ENCODE peak calls at places on chromosomes 16 and 17, in eight cellular contexts. S is heart right ventricle; I is mucosa of descending colon; X is CD8-positive, alpha-beta T cell; H is mesenchymal stem cell; Z is cardiac muscle cell; P is GM23248; M is trophoblast cell. W is an unnamed sample.

GRCh38 chr17:17403899-17404576 is 72.8 kb upstream of the MED9 start:
- DNase-seq in X (peak; percentile 88), H (no peak), I (peak; percentile 49), P (no peak), M (no peak), S (no peak), Z (no peak), W (no peak)

GRCh38 chr17:80790981-80791742 is 200.5 kb upstream of the CHMP6 start:
- DNase-seq in P (peak; percentile 24), H (peak; percentile 36), X (no peak), S (no peak), Z (no peak), M (no peak), I (no peak), W (no peak)

GRCh38 chr16:68590201-68590994 is 51.3 kb downstream of the ZFP90 start:
- DNase-seq in H (peak; percentile 14), X (peak; percentile 66), I (peak; percentile 75), S (no peak), Z (peak; percentile 83), P (peak; percentile 82), M (peak; percentile 50), W (peak; percentile 71)

GRCh38 chr17:38750312-38751121 is 2.0 kb upstream of the PSMB3 start:
- DNase-seq in M (peak; percentile 47), Z (no peak), I (peak; percentile 50), H (peak; percentile 53), S (no peak), P (peak; percentile 43), X (no peak), W (no peak)

GRCh38 chr16:8967437-8967821 is 3.7 kb upstream of the USP7 start:
- DNase-seq in Z (no peak), S (no peak), P (no peak), X (no peak), H (no peak), I (no peak), M (no peak), W (no peak)

GRCh38 chr17:6096201-6097004 is 26.2 kb downstream of the WSCD1 start:
- DNase-seq in I (no peak), H (no peak), S (no peak), X (no peak), M (no peak), P (no peak), Z (no peak), W (no peak)

GRCh38 chr17:7262192-7263070 is at the start of gene CLDN7:
- DNase-seq in X (no peak), Z (no peak), M (peak; percentile 82), P (no peak), S (no peak), H (no peak), I (peak; percentile 96), W (no peak)

GRCh38 chr17:80774643-80775281 is 216.9 kb upstream of the CHMP6 start:
- DNase-seq in P (no peak), X (peak; percentile 66), S (no peak), M (no peak), I (no peak), H (no peak), Z (no peak), W (no peak)

GRCh38 chr16:63442246-63442645 is 1406.0 kb upstream of the CDH8 start:
- DNase-seq in Z (no peak), I (no peak), X (no peak), M (no peak), P (no peak), H (no peak), S (peak; percentile 13), W (no peak)

GRCh38 chr17:31690118-31690517 is 168.9 kb downstream of the COPRS start:
- DNase-seq in S (no peak), M (peak; percentile 88), H (peak; percentile 92), I (no peak), P (peak; percentile 21), Z (no peak), X (no peak), W (peak; percentile 85)

GRCh38 chr17:58172369-58173071 is 5.7 kb downstream of the OR4D2 start:
- DNase-seq in P (peak; percentile 26), M (no peak), H (peak; percentile 10), S (no peak), Z (peak; percentile 15), I (no peak), X (peak; percentile 70), W (no peak)

GRCh38 chr17:18093616-18094408 is 6.1 kb downstream of the DRG2 start:
- DNase-seq in I (no peak), P (peak; percentile 89), M (no peak), S (peak; percentile 50), H (peak; percentile 91), Z (peak; percentile 47), X (no peak), W (peak; percentile 70)

GRCh38 chr17:31803494-31804213 is 55.4 kb downstream of the COPRS start:
- DNase-seq in P (no peak), X (no peak), Z (no peak), I (peak; percentile 29), M (peak; percentile 35), S (no peak), H (peak; percentile 44), W (no peak)

GRCh38 chr16:56616608-56617211 is 8.3 kb downstream of the MT2A start:
- DNase-seq in Z (no peak), H (no peak), M (no peak), S (no peak), P (no peak), I (no peak), X (no peak), W (no peak)

GRCh38 chr16:27920391-27920891 is 143.1 kb downstream of the GSG1L start:
- DNase-seq in P (peak; percentile 15), S (no peak), X (no peak), M (peak; percentile 71), Z (peak; percentile 2), H (no peak), I (no peak), W (no peak)

GRCh38 chr17:72822358-72823023 is 270.0 kb downstream of the SLC39A11 start:
- DNase-seq in X (no peak), M (no peak), H (no peak), P (no peak), S (no peak), I (no peak), Z (no peak), W (no peak)

GRCh38 chr16:87278191-87279093 is 38.8 kb downstream of the C16orf95 start:
- DNase-seq in X (no peak), S (peak; percentile 72), M (peak; percentile 64), P (peak; percentile 88), H (peak; percentile 70), I (peak; percentile 82), Z (peak; percentile 86), W (peak; percentile 73)

DNA sequence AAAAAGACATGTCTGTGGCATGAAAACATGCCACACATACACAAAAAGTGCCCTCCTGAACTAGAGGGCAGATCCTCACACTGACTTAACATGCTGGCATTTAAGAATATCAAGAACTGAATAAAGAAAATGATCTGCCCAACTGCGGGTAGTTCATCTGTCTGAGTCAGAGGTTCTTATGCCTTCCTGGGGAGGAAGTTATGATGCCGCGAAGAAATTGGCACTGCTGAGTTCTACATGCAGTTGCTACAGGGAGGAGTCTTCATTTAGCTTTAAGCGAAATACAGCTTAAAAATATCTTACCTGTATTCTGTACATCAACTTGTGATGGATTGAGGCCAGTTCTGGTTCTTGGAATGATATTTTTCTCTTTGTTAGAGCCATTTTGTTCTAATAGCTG is 6.3 kb downstream of the ALDH3A2 start:
- DNase-seq in M (no peak), S (no peak), P (peak; percentile 2), H (no peak), Z (no peak), I (no peak), X (no peak), W (no peak)
- H3K9me3 ChIP-seq in M (peaks cover 7% of the 10 kb centered on the region), S (peaks cover 4% of the 10 kb centered on the region), P (no peaks in the 10 kb centered on the region), H (no peaks in the 10 kb centered on the region), Z (no peaks in the 10 kb centered on the region), I (no peaks in the 10 kb centered on the region), X (no peaks in the 10 kb centered on the region), W (no peaks in the 10 kb centered on the region)

DNA sequence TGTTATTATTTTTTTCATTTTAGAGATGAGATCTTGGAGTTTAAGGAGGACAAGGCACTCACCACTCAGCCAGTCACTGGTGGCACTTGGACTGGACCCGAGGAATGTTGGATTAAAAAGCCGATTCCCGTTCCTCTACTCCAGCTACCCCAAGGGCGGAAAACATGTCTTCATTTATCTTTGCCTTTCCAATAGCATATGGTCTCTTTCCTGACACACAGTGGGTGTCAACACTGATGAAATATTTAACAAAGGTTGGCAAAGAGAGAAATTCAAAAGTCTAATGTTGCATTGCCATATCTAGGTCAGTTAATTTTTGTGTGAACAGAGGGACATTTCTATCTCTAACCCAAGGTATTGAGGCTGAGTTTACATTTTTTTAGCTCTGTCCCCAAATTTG is 459.7 kb downstream of the RBFOX1 start:
- DNase-seq in P (no peak), H (no peak), S (no peak), X (no peak), Z (no peak), I (no peak), M (no peak), W (no peak)
- H3K9me3 ChIP-seq in P (no peaks in the 10 kb centered on the region), H (peaks cover 6% of the 10 kb centered on the region), S (no peaks in the 10 kb centered on the region), X (no peaks in the 10 kb centered on the region), Z (no peaks in the 10 kb centered on the region), I (no peaks in the 10 kb centered on the region), M (no peaks in the 10 kb centered on the region), W (peaks cover 3% of the 10 kb centered on the region)

GRCh38 chr16:85847681-85848601 is 48.4 kb downstream of the COX4I1 start:
- DNase-seq in H (no peak), I (peak; percentile 34), X (no peak), M (no peak), Z (no peak), P (no peak), S (no peak), W (no peak)

GRCh38 chr16:85846461-85846860 is 47.0 kb downstream of the COX4I1 start:
- DNase-seq in P (no peak), S (no peak), M (no peak), I (no peak), Z (no peak), H (no peak), X (no peak), W (no peak)

GRCh38 chr16:85845276-85845675 is 45.8 kb downstream of the COX4I1 start:
- DNase-seq in Z (no peak), X (no peak), H (no peak), I (peak; percentile 22), P (no peak), M (peak; percentile 40), S (no peak), W (no peak)

GRCh38 chr16:85844786-85845185 is 45.3 kb downstream of the COX4I1 start:
- DNase-seq in X (no peak), I (peak; percentile 25), M (no peak), S (no peak), Z (peak; percentile 47), P (no peak), H (peak; percentile 12), W (no peak)

DNA sequence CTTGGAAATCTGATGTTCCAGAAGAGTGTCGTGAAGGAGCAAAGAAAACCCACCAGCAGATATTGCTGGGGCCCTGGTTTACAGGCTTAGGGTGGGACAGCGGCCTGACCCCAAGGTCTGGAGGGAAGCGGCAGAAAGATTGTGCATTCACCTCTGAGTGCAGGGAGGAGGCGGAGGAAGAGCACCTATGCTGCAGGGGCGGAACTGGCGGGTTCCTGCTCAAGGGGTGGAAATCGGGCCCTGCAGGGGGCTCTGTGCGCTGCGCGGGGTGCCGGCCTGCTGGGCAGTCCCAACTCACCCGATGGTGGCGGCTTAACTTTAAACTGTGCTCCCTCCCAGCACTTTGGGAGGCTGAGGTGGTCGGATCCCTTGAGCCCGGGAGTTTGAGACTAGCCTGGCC is 47.5 kb downstream of the COX4I1 start:
- DNase-seq in H (no peak), I (no peak), Z (no peak), S (no peak), X (no peak), P (no peak), M (no peak), W (no peak)
- H3K9me3 ChIP-seq in H (peaks cover 7% of the 10 kb centered on the region), I (no peaks in the 10 kb centered on the region), Z (no peaks in the 10 kb centered on the region), S (peaks cover 4% of the 10 kb centered on the region), X (no peaks in the 10 kb centered on the region), P (no peaks in the 10 kb centered on the region), M (peaks cover 5% of the 10 kb centered on the region), W (no peaks in the 10 kb centered on the region)

GRCh38 chr16:20504418-20504817 is 53.1 kb downstream of the ACSM2A start:
- DNase-seq in Z (no peak), H (no peak), M (no peak), S (no peak), I (no peak), P (no peak), X (no peak), W (no peak)
- H3K9me3 ChIP-seq in Z (no peaks in the 10 kb centered on the region), H (peaks cover 11% of the 10 kb centered on the region), M (peaks cover 14% of the 10 kb centered on the region), S (peaks cover 41% of the 10 kb centered on the region), I (peaks cover 14% of the 10 kb centered on the region), P (no peaks in the 10 kb centered on the region), X (no peaks in the 10 kb centered on the region), W (peaks cover 4% of the 10 kb centered on the region)

W was measured in SJSA1.